ENCODE peak calls at places on chromosomes 12 and 14, in four cellular contexts. One of them, this sample, is unnamed.

GRCh38 chr12:74021937-74022336 is 515.7 kb upstream of the ATXN7L3B start:
- DNase-seq in sigmoid colon: no peak
- DNase-seq in heart left ventricle: peak
- DNase-seq in naive thymus-derived CD4-positive, alpha-beta T cell: no peak
- DNase-seq in this sample: peak

GRCh38 chr12:49212572-49212971 is 23.7 kb upstream of the TUBA1A start:
- DNase-seq in sigmoid colon: no peak
- DNase-seq in heart left ventricle: no peak
- DNase-seq in naive thymus-derived CD4-positive, alpha-beta T cell: no peak
- DNase-seq in this sample: no peak

GRCh38 chr12:18320036-18320617 is 58.8 kb downstream of the PIK3C2G start:
- DNase-seq in sigmoid colon: no peak
- DNase-seq in naive thymus-derived CD4-positive, alpha-beta T cell: no peak
- DNase-seq in heart left ventricle: no peak
- DNase-seq in this sample: peak

GRCh38 chr12:26514364-26514763 is 318.6 kb downstream of the ITPR2 start:
- DNase-seq in sigmoid colon: no peak
- DNase-seq in naive thymus-derived CD4-positive, alpha-beta T cell: no peak
- DNase-seq in heart left ventricle: no peak
- DNase-seq in this sample: no peak

GRCh38 chr14:75495882-75496281 is 26.4 kb upstream of the BATF start:
- DNase-seq in naive thymus-derived CD4-positive, alpha-beta T cell: no peak
- DNase-seq in sigmoid colon: no peak
- DNase-seq in heart left ventricle: no peak
- DNase-seq in this sample: no peak

GRCh38 chr12:105331805-105332251 is 1.3 kb downstream of the C12orf75 start:
- DNase-seq in sigmoid colon: no peak
- DNase-seq in heart left ventricle: no peak
- DNase-seq in naive thymus-derived CD4-positive, alpha-beta T cell: peak
- DNase-seq in this sample: no peak

GRCh38 chr14:77641534-77642341 is 25.3 kb upstream of the SPTLC2 start:
- DNase-seq in sigmoid colon: peak
- DNase-seq in heart left ventricle: peak
- DNase-seq in naive thymus-derived CD4-positive, alpha-beta T cell: peak
- DNase-seq in this sample: peak

GRCh38 chr14:73742520-73743238 is 28.5 kb upstream of the PNMA1 start:
- DNase-seq in sigmoid colon: no peak
- DNase-seq in heart left ventricle: no peak
- DNase-seq in naive thymus-derived CD4-positive, alpha-beta T cell: no peak
- DNase-seq in this sample: no peak

GRCh38 chr12:91053951-91054715 is 3.7 kb downstream of the KERA start:
- DNase-seq in naive thymus-derived CD4-positive, alpha-beta T cell: no peak
- DNase-seq in sigmoid colon: peak
- DNase-seq in heart left ventricle: peak
- DNase-seq in this sample: no peak

GRCh38 chr12:17571047-17571446 is 518.9 kb downstream of the RERGL start:
- DNase-seq in sigmoid colon: no peak
- DNase-seq in naive thymus-derived CD4-positive, alpha-beta T cell: no peak
- DNase-seq in heart left ventricle: no peak
- DNase-seq in this sample: no peak

GRCh38 chr12:12563529-12563928 is 866 bp upstream of the DUSP16 start:
- DNase-seq in naive thymus-derived CD4-positive, alpha-beta T cell: no peak
- DNase-seq in heart left ventricle: no peak
- DNase-seq in sigmoid colon: no peak
- DNase-seq in this sample: no peak

GRCh38 chr12:27981874-27982273 is 9.3 kb upstream of the PTHLH start:
- DNase-seq in naive thymus-derived CD4-positive, alpha-beta T cell: no peak
- DNase-seq in sigmoid colon: no peak
- DNase-seq in heart left ventricle: no peak
- DNase-seq in this sample: no peak

GRCh38 chr14:102012336-102012735 is 48.0 kb downstream of the DYNC1H1 start:
- DNase-seq in heart left ventricle: no peak
- DNase-seq in sigmoid colon: no peak
- DNase-seq in naive thymus-derived CD4-positive, alpha-beta T cell: no peak
- DNase-seq in this sample: no peak

GRCh38 chr12:104291867-104292524 is 11.5 kb upstream of the EID3 start:
- DNase-seq in naive thymus-derived CD4-positive, alpha-beta T cell: no peak
- DNase-seq in sigmoid colon: no peak
- DNase-seq in heart left ventricle: no peak
- DNase-seq in this sample: no peak

GRCh38 chr12:104290855-104291254 is 12.7 kb upstream of the EID3 start:
- DNase-seq in naive thymus-derived CD4-positive, alpha-beta T cell: no peak
- DNase-seq in heart left ventricle: no peak
- DNase-seq in sigmoid colon: no peak
- DNase-seq in this sample: no peak

GRCh38 chr12:104288635-104289258 is 14.8 kb upstream of the EID3 start:
- DNase-seq in heart left ventricle: peak
- DNase-seq in sigmoid colon: peak
- DNase-seq in naive thymus-derived CD4-positive, alpha-beta T cell: peak
- DNase-seq in this sample: peak

GRCh38 chr12:104292872-104293794 is 10.4 kb upstream of the EID3 start:
- DNase-seq in heart left ventricle: no peak
- DNase-seq in sigmoid colon: no peak
- DNase-seq in naive thymus-derived CD4-positive, alpha-beta T cell: no peak
- DNase-seq in this sample: no peak

DNA sequence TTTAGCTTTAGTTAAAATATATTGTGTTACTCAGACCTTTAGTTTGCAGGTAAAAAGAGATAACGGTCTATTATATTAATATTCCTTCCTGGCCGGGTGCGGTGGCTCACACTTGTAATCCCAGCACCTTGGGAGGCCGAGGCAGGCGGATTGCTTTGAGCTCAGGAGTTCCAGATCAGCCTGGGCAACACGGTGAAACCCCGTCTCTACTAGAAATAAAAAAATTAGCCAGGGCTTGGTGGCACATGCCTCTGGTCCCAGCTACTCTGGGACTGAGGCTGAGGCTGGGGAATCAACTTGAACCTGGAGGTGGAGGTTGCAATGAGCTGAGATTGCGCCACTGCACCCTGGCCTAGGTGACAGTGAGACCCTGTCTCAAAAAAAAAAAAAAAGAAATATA is 13.2 kb upstream of the EID3 start:
- DNase-seq in heart left ventricle: no peak
- DNase-seq in sigmoid colon: no peak
- DNase-seq in naive thymus-derived CD4-positive, alpha-beta T cell: no peak
- DNase-seq in this sample: no peak
- H3K4me3 ChIP-seq in heart left ventricle: peak
- H3K4me3 ChIP-seq in sigmoid colon: no peak
- H3K4me3 ChIP-seq in naive thymus-derived CD4-positive, alpha-beta T cell: no peak
- H3K4me3 ChIP-seq in this sample: no peak

GRCh38 chr14:63705561-63706070 is 22.2 kb downstream of the SGPP1 start:
- DNase-seq in naive thymus-derived CD4-positive, alpha-beta T cell: no peak
- DNase-seq in heart left ventricle: no peak
- DNase-seq in sigmoid colon: no peak
- DNase-seq in this sample: no peak
- H3K4me3 ChIP-seq in naive thymus-derived CD4-positive, alpha-beta T cell: no peak
- H3K4me3 ChIP-seq in heart left ventricle: no peak
- H3K4me3 ChIP-seq in sigmoid colon: no peak
- H3K4me3 ChIP-seq in this sample: no peak

GRCh38 chr12:22600226-22600625 is 24.7 kb upstream of the ETNK1 start:
- DNase-seq in heart left ventricle: no peak
- DNase-seq in naive thymus-derived CD4-positive, alpha-beta T cell: no peak
- DNase-seq in sigmoid colon: no peak
- DNase-seq in this sample: no peak

GRCh38 chr12:22598763-22599161 is 26.2 kb upstream of the ETNK1 start:
- DNase-seq in naive thymus-derived CD4-positive, alpha-beta T cell: no peak
- DNase-seq in sigmoid colon: no peak
- DNase-seq in heart left ventricle: no peak
- DNase-seq in this sample: no peak

GRCh38 chr12:22598141-22598762 is 26.7 kb upstream of the ETNK1 start:
- DNase-seq in sigmoid colon: no peak
- DNase-seq in naive thymus-derived CD4-positive, alpha-beta T cell: no peak
- DNase-seq in heart left ventricle: no peak
- DNase-seq in this sample: no peak
- H3K4me3 ChIP-seq in sigmoid colon: no peak
- H3K4me3 ChIP-seq in naive thymus-derived CD4-positive, alpha-beta T cell: no peak
- H3K4me3 ChIP-seq in heart left ventricle: no peak
- H3K4me3 ChIP-seq in this sample: no peak

GRCh38 chr14:99236386-99237133 is 35.4 kb downstream of the BCL11B start:
- DNase-seq in sigmoid colon: no peak
- DNase-seq in naive thymus-derived CD4-positive, alpha-beta T cell: no peak
- DNase-seq in heart left ventricle: no peak
- DNase-seq in this sample: no peak
- H3K4me3 ChIP-seq in sigmoid colon: no peak
- H3K4me3 ChIP-seq in naive thymus-derived CD4-positive, alpha-beta T cell: peak
- H3K4me3 ChIP-seq in heart left ventricle: no peak
- H3K4me3 ChIP-seq in this sample: no peak

GRCh38 chr14:91367173-91368171 is 50.1 kb downstream of the CCDC88C start:
- DNase-seq in sigmoid colon: no peak
- DNase-seq in heart left ventricle: no peak
- DNase-seq in naive thymus-derived CD4-positive, alpha-beta T cell: peak
- DNase-seq in this sample: peak
- H3K4me3 ChIP-seq in sigmoid colon: no peak
- H3K4me3 ChIP-seq in heart left ventricle: no peak
- H3K4me3 ChIP-seq in naive thymus-derived CD4-positive, alpha-beta T cell: peak
- H3K4me3 ChIP-seq in this sample: no peak

GRCh38 chr14:92670177-92670576 is 78.2 kb downstream of the LGMN start:
- DNase-seq in naive thymus-derived CD4-positive, alpha-beta T cell: no peak
- DNase-seq in sigmoid colon: no peak
- DNase-seq in heart left ventricle: no peak
- DNase-seq in this sample: peak
- H3K4me3 ChIP-seq in naive thymus-derived CD4-positive, alpha-beta T cell: no peak
- H3K4me3 ChIP-seq in sigmoid colon: no peak
- H3K4me3 ChIP-seq in heart left ventricle: no peak
- H3K4me3 ChIP-seq in this sample: no peak